ENCODE peak calls at places on chromosome 7, in six cellular contexts. V is testis, D is astrocyte, M is psoas muscle, C is IMR-90, J is left ventricle myocardium inferior. O is an unnamed sample. For H3K4me1, the result is how much of the 10 kb centered on the place peaks cover.

GRCh38 chr7:159022238-159022993 is 122.3 kb downstream of the VIPR2 start:
- DNase-seq in V (no peak), D (no peak), M (no peak), C (no peak), J (no peak), O (no peak)

GRCh38 chr7:17234398-17235021 is 63.9 kb upstream of the AHR start:
- DNase-seq in V (peak), D (peak), M (no peak), C (peak), J (no peak), O (peak)

GRCh38 chr7:105723582-105723981 is 142.3 kb upstream of the EFCAB10 start:
- DNase-seq in V (no peak), D (no peak), M (no peak), C (no peak), J (no peak), O (no peak)

GRCh38 chr7:154698726-154699291 is 304.1 kb downstream of the PAXIP1 start:
- DNase-seq in V (no peak), D (no peak), M (no peak), C (no peak), J (no peak), O (no peak)

GRCh38 chr7:4265056-4265455 is 417.0 kb upstream of the FOXK1 start:
- DNase-seq in V (no peak), D (no peak), M (no peak), C (no peak), J (no peak), O (no peak)

GRCh38 chr7:158150234-158150633 is 437.4 kb downstream of the PTPRN2 start:
- DNase-seq in V (no peak), D (no peak), M (no peak), C (no peak), J (no peak), O (no peak)

GRCh38 chr7:67725437-67725836 is 728.8 kb downstream of the TYW1 start:
- DNase-seq in V (peak), D (no peak), M (no peak), C (no peak), J (no peak), O (no peak)

GRCh38 chr7:47290466-47290865 is 291.4 kb downstream of the TNS3 start:
- DNase-seq in V (no peak), D (no peak), M (no peak), C (no peak), J (no peak), O (no peak)

GRCh38 chr7:1954366-1955004 is 278.3 kb downstream of the MAD1L1 start:
- DNase-seq in V (no peak), D (no peak), M (peak), C (no peak), J (no peak), O (no peak)

GRCh38 chr7:100476108-100476780 is 2.8 kb downstream of the TSC22D4 start:
- DNase-seq in V (no peak), D (no peak), M (no peak), C (no peak), J (no peak), O (no peak)

GRCh38 chr7:79317728-79318127 is 135.7 kb downstream of the MAGI2 start:
- DNase-seq in V (no peak), D (peak), M (no peak), C (peak), J (no peak), O (no peak)

GRCh38 chr7:50960621-50961310 is 178.1 kb upstream of the GRB10 start:
- DNase-seq in V (no peak), D (no peak), M (no peak), C (no peak), J (no peak), O (no peak)

GRCh38 chr7:142859829-142860228 is 5.0 kb downstream of the EPHB6 start:
- DNase-seq in V (peak), D (peak), M (no peak), C (peak), J (no peak), O (no peak)

GRCh38 chr7:47100815-47101435 is 481.0 kb downstream of the TNS3 start:
- DNase-seq in V (peak), D (no peak), M (no peak), C (peak), J (peak), O (no peak)

GRCh38 chr7:17274551-17275245 is 23.8 kb upstream of the AHR start:
- DNase-seq in V (no peak), D (peak), M (no peak), C (peak), J (no peak), O (no peak)

GRCh38 chr7:51079494-51079893 is 237.1 kb downstream of the COBL start:
- DNase-seq in V (no peak), D (no peak), M (no peak), C (no peak), J (no peak), O (no peak)

GRCh38 chr7:142349670-142350405 is 92.0 kb upstream of the PRSS58 start:
- DNase-seq in V (no peak), D (no peak), M (no peak), C (no peak), J (no peak), O (no peak)

GRCh38 chr7:56078196-56078595 is 14.1 kb downstream of the SUMF2 start:
- DNase-seq in V (no peak), D (no peak), M (no peak), C (no peak), J (no peak), O (no peak)

GRCh38 chr7:77393261-77393660 is 22.9 kb downstream of the GSAP start:
- DNase-seq in V (no peak), D (no peak), M (no peak), C (peak), J (no peak), O (no peak)

GRCh38 chr7:18087031-18087686 is 59.5 kb upstream of the PRPS1L1 start:
- DNase-seq in V (peak), D (peak), M (no peak), C (no peak), J (peak), O (no peak)

GRCh38 chr7:158239290-158239981 is 348.2 kb downstream of the PTPRN2 start:
- DNase-seq in V (peak), D (no peak), M (no peak), C (no peak), J (no peak), O (no peak)

GRCh38 chr7:36473454-36474282 is 84.0 kb downstream of the ANLN start:
- DNase-seq in V (peak), D (peak), M (no peak), C (no peak), J (peak), O (no peak)

GRCh38 chr7:101860316-101861222 is 43.1 kb downstream of the CUX1 start:
- DNase-seq in V (no peak), D (no peak), M (no peak), C (no peak), J (no peak), O (no peak)
- H3K4me1 ChIP-seq in V (under half), D (under half), M (half or more), C (under half), J (half or more), O (half or more)

DNA sequence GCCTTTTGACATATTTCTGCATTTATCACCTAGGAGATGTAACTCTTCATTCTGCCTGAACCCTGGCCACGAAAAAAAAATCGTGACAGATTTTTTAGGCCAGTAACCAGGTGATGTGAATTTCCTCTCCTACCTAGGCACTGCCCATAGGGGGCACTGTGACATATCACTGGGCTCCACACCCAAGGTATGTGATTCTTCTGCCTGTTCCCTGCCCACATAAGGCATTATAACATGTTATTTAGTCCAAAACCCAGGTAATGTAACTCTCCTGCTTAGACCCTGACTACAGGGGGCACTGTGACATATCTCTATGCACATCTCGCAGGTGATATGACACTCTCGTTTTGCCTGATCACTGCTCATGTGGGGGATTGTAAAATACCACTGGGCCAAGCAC is 29.5 kb upstream of the ZNF107 start:
- DNase-seq in V (no peak), D (no peak), M (no peak), C (no peak), J (no peak), O (no peak)
- TF ChIP-seq CTCF in V (peak), D (no peak), M (peak), C (no peak), J (peak), O (no peak)

DNA sequence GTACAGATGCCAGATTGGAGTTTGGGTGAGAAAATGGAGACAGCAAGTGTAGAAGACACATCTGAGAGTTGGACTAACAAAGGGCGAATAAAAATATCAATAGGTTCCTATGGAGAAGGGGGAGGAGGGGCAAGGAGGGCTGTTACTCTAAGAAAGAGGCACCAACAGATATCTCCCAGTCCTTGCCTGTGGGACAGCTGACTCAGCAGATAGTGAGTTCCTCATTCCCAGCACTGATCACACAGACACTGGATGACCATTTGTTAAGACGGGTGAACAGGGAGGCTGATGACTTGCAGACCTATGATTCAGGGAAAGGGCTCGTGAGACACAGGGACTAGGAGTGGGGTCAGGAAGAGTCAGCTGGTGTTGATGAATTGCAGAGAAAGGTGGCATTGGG is 5.7 kb upstream of the PRR15 start:
- DNase-seq in V (no peak), D (no peak), M (no peak), C (no peak), J (no peak), O (no peak)
- H3K4me3 ChIP-seq in V (no peak), D (no peak), M (no peak), C (no peak), J (no peak), O (no peak)

DNA sequence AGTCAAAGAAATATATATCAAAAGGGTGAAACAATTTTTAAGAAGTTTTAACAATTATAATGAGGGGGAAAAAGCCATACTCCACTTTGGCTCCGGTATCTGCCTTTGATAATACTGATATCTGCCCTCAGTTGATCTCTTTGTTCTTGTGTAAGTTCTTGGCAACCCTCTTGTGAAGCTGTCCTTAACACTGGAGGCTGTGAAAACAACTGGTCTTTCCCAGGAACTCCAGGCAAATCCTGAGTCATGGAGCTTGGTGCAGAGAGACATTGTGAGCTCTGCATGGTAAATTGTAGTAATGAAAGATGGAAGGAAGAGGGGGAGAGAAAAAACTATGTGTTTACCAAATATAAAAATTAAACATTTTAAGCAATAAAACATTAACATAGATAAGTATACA is 11.9 kb upstream of the ERVW-1 start:
- DNase-seq in V (no peak), D (no peak), M (no peak), C (peak), J (no peak), O (peak)
- H3K4me1 ChIP-seq in V (under half), D (under half), M (under half), C (under half), J (under half), O (under half)

GRCh38 chr7:128362670-128363069 is 1.2 kb upstream of the PRRT4 start:
- DNase-seq in V (no peak), D (peak), M (no peak), C (peak), J (no peak), O (no peak)

GRCh38 chr7:128359939-128360338 is 1.6 kb downstream of the PRRT4 start:
- DNase-seq in V (no peak), D (no peak), M (no peak), C (no peak), J (no peak), O (no peak)

GRCh38 chr7:128364166-128364565 is 2.7 kb upstream of the PRRT4 start:
- DNase-seq in V (no peak), D (no peak), M (no peak), C (no peak), J (no peak), O (no peak)

GRCh38 chr7:128363261-128363721 is 1.8 kb upstream of the PRRT4 start:
- DNase-seq in V (no peak), D (no peak), M (no peak), C (no peak), J (no peak), O (no peak)

DNA sequence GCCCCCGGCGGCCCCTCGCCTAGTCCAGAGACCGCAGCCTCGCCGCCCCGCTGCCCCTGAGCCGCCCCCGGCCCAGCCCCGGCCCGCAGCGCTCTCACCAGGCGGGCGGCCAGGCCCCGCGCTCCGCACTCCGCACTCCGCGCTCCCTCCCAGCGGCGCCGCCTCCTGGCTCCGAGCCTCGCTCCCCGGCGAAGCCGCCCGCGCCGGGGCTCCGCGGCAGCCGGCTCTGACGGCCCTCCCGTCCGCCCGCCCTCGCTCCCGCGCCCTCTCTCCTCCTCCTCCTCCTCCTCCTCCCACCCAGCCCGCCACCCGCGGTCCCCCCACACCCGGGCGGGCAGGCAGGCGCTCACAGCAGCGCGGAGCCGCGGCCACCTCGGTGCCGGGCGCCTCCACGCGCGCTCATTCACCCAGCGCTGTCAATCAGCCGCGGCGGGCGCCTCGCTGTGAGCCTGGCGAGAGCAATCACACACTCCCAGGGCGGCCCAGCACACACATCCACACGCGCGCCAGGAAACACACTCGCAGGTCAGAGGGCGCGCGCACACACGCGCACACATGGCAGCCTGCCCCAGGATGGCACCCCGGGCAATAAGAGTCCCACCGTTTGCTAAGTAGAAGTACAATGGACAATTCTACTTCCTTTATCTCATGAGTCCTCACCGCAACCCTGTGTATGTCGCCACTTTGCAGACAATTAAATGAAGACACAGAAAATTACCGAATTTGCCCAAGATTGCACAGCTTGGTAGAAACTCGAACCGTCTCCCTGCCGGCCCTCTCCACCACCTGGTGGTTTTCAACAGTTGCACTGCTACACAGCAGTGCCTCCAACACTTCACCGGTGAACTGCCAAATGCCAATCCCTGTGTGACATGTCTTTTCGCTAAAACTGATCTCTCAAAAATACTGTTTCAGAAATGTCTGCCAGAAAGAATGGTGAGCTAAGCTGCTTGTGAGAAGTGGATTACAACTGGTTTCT is at the start of gene PRRT4:
- DNase-seq in V (peak), D (no peak), M (peak), C (no peak), J (peak), O (no peak)
- TF ChIP-seq CTCF in V (no peak), D (no peak), M (no peak), C (no peak), J (no peak), O (no peak)

O was measured in gastrocnemius medialis.